ENCODE peak calls at places on chromosomes 13 and 19, in five cellular contexts. U is CD4-positive, alpha-beta T cell; A is fibroblast of mammary gland; K is choroid plexus epithelial cell; O is transverse colon. I is an unnamed sample.

GRCh38 chr13:49586717-49587116 is 1.4 kb upstream of the RCBTB1 start:
- DNase-seq in U (no peak), A (peak; percentile 32), K (no peak), O (no peak), I (no peak)

GRCh38 chr13:20796791-20797513 is 23.2 kb upstream of the EEF1AKMT1 start:
- DNase-seq in U (no peak), A (peak; percentile 21), K (peak; percentile 26), O (no peak), I (no peak)

GRCh38 chr13:97259787-97260641 is 37.9 kb downstream of the MBNL2 start:
- DNase-seq in U (no peak), A (peak; percentile 75), K (peak; percentile 87), O (no peak), I (no peak)

GRCh38 chr19:1235625-1236538 is 1.9 kb downstream of the CBARP start:
- DNase-seq in U (no peak), A (peak; percentile 44), K (peak; percentile 61), O (no peak), I (no peak)

GRCh38 chr19:10636304-10636972 is 11.1 kb downstream of the SLC44A2 start:
- DNase-seq in U (no peak), A (no peak), K (no peak), O (no peak), I (no peak)

GRCh38 chr19:7242601-7243258 is 51.5 kb downstream of the INSR start:
- DNase-seq in U (no peak), A (peak; percentile 94), K (peak; percentile 60), O (no peak), I (peak; percentile 69)

GRCh38 chr13:52851153-52851962 is 2.9 kb upstream of the PCDH8 start:
- DNase-seq in U (no peak), A (no peak), K (peak; percentile 13), O (peak; percentile 40), I (peak; percentile 86)

GRCh38 chr19:46408611-46409039 is 4.7 kb downstream of the CCDC8 start:
- DNase-seq in U (no peak), A (peak; percentile 58), K (peak; percentile 54), O (peak; percentile 51), I (no peak)

GRCh38 chr19:13483215-13483614 is 23.1 kb downstream of the CACNA1A start:
- DNase-seq in U (no peak), A (no peak), K (no peak), O (no peak), I (no peak)

GRCh38 chr13:86383151-86383550 is 583.9 kb upstream of the SLITRK6 start:
- DNase-seq in U (no peak), A (no peak), K (no peak), O (no peak), I (no peak)

GRCh38 chr13:67408823-67409222 is 178.7 kb upstream of the PCDH9 start:
- DNase-seq in U (no peak), A (peak; percentile 61), K (peak; percentile 95), O (no peak), I (no peak)

GRCh38 chr13:23966221-23966690 is 69.0 kb upstream of the C1QTNF9B start:
- DNase-seq in U (no peak), A (no peak), K (no peak), O (no peak), I (no peak)

GRCh38 chr13:110118106-110118505 is 188.9 kb downstream of the COL4A1 start:
- DNase-seq in U (no peak), A (no peak), K (no peak), O (no peak), I (no peak)

GRCh38 chr13:100392709-100393630 is 195.6 kb downstream of the GGACT start:
- DNase-seq in U (no peak), A (peak; percentile 100), K (peak; percentile 100), O (peak; percentile 75), I (peak; percentile 26)

GRCh38 chr19:37506387-37507166 is at the start of gene ZNF793:
- DNase-seq in U (peak; percentile 68), A (peak; percentile 77), K (peak; percentile 88), O (peak; percentile 81), I (peak; percentile 70)

GRCh38 chr13:45564108-45564507 is 51.4 kb downstream of the ERICH6B start:
- DNase-seq in U (no peak), A (peak; percentile 77), K (peak; percentile 78), O (no peak), I (no peak)

GRCh38 chr13:31625115-31625514 is 114.2 kb upstream of the RXFP2 start:
- DNase-seq in U (no peak), A (peak; percentile 69), K (no peak), O (no peak), I (no peak)

GRCh38 chr13:34698953-34699352 is 243.1 kb upstream of the NBEA start:
- DNase-seq in U (no peak), A (peak; percentile 3), K (peak; percentile 50), O (no peak), I (no peak)

GRCh38 chr19:51311388-51312257 is at the start of gene IGLON5:
- DNase-seq in U (no peak), A (no peak), K (no peak), O (no peak), I (no peak)

GRCh38 chr13:36764957-36765356 is 54.1 kb upstream of the RFXAP start:
- DNase-seq in U (no peak), A (no peak), K (no peak), O (no peak), I (no peak)

GRCh38 chr13:113860051-113860471 is 3.8 kb downstream of the GAS6 start:
- DNase-seq in U (no peak), A (no peak), K (no peak), O (peak; percentile 81), I (no peak)

GRCh38 chr19:55526216-55527196 is 10.4 kb downstream of the SBK2 start:
- DNase-seq in U (no peak), A (peak; percentile 87), K (peak; percentile 92), O (peak; percentile 80), I (no peak)

GRCh38 chr13:75347925-75348324 is 134.0 kb downstream of the TBC1D4 start:
- DNase-seq in U (no peak), A (no peak), K (no peak), O (no peak), I (no peak)

DNA sequence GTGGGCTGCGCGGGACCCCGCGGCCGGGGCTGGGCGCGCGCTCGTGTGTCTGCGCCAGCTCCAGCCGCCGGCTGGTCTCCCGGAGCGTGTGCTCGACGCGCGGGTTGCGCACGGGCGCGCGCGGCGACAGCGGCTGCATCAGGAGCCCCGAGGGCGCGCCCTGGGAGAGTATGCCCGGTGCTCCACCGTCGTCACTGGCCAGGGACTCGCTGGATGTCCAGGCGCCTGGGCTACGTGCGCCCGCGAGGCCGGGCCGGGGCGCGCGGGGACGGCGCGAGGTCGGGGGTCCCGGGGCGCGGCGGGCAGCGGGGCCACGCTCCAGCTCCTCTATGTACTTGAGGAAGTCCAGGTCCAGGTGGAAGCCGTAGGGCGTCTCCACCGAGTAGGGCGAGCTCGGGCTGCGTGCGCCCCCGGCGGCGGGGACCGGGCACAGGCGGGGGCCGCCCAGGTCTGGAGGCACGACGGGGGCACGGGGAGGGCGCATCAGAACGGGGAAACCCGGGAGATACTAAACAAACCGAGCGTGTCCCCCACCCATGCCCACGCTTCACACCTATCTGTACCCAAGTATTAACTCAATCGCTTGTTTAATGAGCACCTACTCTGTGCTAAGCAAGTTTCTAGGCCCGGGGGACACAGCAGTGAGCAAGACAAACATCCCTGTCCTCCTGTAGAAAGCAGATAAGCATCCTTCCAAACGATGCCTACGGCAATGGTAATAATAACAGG is 7.6 kb downstream of the KANK3 start:
- DNase-seq in U (no peak), A (no peak), K (no peak), O (peak; percentile 20), I (peak; percentile 66)
- TF ChIP-seq CTCF in U (no peak), A (no peak), K (no peak), O (no peak), I (peak; percentile 41)

GRCh38 chr19:48186541-48186991 is 16.1 kb downstream of the ZSWIM9 start:
- DNase-seq in U (no peak), A (no peak), K (no peak), O (no peak), I (no peak)

GRCh38 chr19:48192750-48193149 is 22.3 kb downstream of the ZSWIM9 start:
- DNase-seq in U (no peak), A (no peak), K (no peak), O (no peak), I (no peak)

GRCh38 chr19:48186015-48186414 is 15.5 kb downstream of the ZSWIM9 start:
- DNase-seq in U (no peak), A (no peak), K (no peak), O (no peak), I (no peak)

GRCh38 chr19:48194041-48194871 is 23.8 kb downstream of the ZSWIM9 start:
- DNase-seq in U (peak; percentile 16), A (no peak), K (peak; percentile 33), O (no peak), I (peak; percentile 78)

GRCh38 chr19:48190288-48191284 is 20.1 kb downstream of the ZSWIM9 start:
- DNase-seq in U (peak; percentile 54), A (peak; percentile 82), K (peak; percentile 82), O (peak; percentile 26), I (peak; percentile 55)
- TF ChIP-seq CTCF in U (no peak), A (no peak), K (peak; percentile 46), O (no peak), I (peak; percentile 28)

GRCh38 chr19:39518975-39519374 is 4.0 kb downstream of the SELENOV start:
- DNase-seq in U (no peak), A (no peak), K (no peak), O (no peak), I (no peak)
- TF ChIP-seq CTCF in U (no peak), A (no peak), K (no peak), O (no peak), I (no peak)

GRCh38 chr19:4345656-4346383 is 2.5 kb downstream of the MPND start:
- DNase-seq in U (no peak), A (no peak), K (no peak), O (no peak), I (no peak)

GRCh38 chr19:4350111-4350510 is 6.7 kb downstream of the MPND start:
- DNase-seq in U (no peak), A (no peak), K (no peak), O (no peak), I (no peak)

GRCh38 chr19:4350726-4351125 is 7.4 kb downstream of the MPND start:
- DNase-seq in U (no peak), A (no peak), K (no peak), O (no peak), I (no peak)

GRCh38 chr19:4343845-4344713 is 717 bp downstream of the MPND start:
- DNase-seq in U (no peak), A (no peak), K (no peak), O (no peak), I (peak; percentile 18)

GRCh38 chr19:4347521-4347920 is 4.2 kb downstream of the MPND start:
- DNase-seq in U (no peak), A (no peak), K (no peak), O (no peak), I (no peak)
- TF ChIP-seq CTCF in U (no peak), A (no peak), K (no peak), O (no peak), I (no peak)